ENCODE peak calls at places on chromosome 1, in seven cellular contexts. K is adipocyte, D is esophagus squamous epithelium, T is stomach, S is GM23338, J is lung, Y is heart left ventricle. W is an unnamed sample.

GRCh38 chr1:228684609-228685008 is 50.7 kb upstream of the RHOU start:
- DNase-seq in K (no peak), D (no peak), T (no peak), S (no peak), J (no peak), Y (no peak), W (no peak)

GRCh38 chr1:111880866-111881837 is 108.3 kb downstream of the KCND3 start:
- DNase-seq in K (no peak), D (no peak), T (no peak), S (no peak), J (no peak), Y (peak), W (no peak)

GRCh38 chr1:3649342-3650247 is at the start of gene WRAP73:
- DNase-seq in K (peak), D (peak), T (peak), S (peak), J (peak), Y (peak), W (peak)

GRCh38 chr1:186093437-186093836 is 281.6 kb downstream of the TPR start:
- DNase-seq in K (peak), D (no peak), T (no peak), S (no peak), J (no peak), Y (peak), W (no peak)

GRCh38 chr1:201307760-201308499 is 24.6 kb downstream of the PKP1 start:
- DNase-seq in K (no peak), D (no peak), T (peak), S (no peak), J (no peak), Y (no peak), W (peak)

GRCh38 chr1:67588186-67588865 is 96.7 kb upstream of the GADD45A start:
- DNase-seq in K (no peak), D (no peak), T (no peak), S (no peak), J (no peak), Y (no peak), W (no peak)

GRCh38 chr1:185438936-185439335 is 121.9 kb upstream of the IVNS1ABP start:
- DNase-seq in K (peak), D (no peak), T (no peak), S (no peak), J (no peak), Y (no peak), W (no peak)

GRCh38 chr1:150022357-150022756 is 11.8 kb upstream of the OTUD7B start:
- DNase-seq in K (no peak), D (no peak), T (no peak), S (peak), J (no peak), Y (no peak), W (no peak)

GRCh38 chr1:31798086-31798432 is 17.8 kb downstream of the SPOCD1 start:
- DNase-seq in K (no peak), D (no peak), T (no peak), S (no peak), J (no peak), Y (no peak), W (no peak)

GRCh38 chr1:26029054-26029863 is 7.7 kb downstream of the EXTL1 start:
- DNase-seq in K (no peak), D (no peak), T (no peak), S (no peak), J (no peak), Y (no peak), W (no peak)

GRCh38 chr1:109490029-109490933 is 3.6 kb upstream of the CYB561D1 start:
- DNase-seq in K (peak), D (no peak), T (peak), S (peak), J (peak), Y (peak), W (peak)

GRCh38 chr1:221758455-221758854 is 16.6 kb upstream of the DUSP10 start:
- DNase-seq in K (no peak), D (no peak), T (no peak), S (no peak), J (no peak), Y (no peak), W (no peak)

GRCh38 chr1:21174638-21175323 is 1.9 kb downstream of the EIF4G3 start:
- DNase-seq in K (peak), D (no peak), T (no peak), S (no peak), J (no peak), Y (no peak), W (peak)

GRCh38 chr1:18951818-18952391 is 4.6 kb downstream of the IFFO2 start:
- DNase-seq in K (no peak), D (no peak), T (peak), S (no peak), J (no peak), Y (no peak), W (no peak)

GRCh38 chr1:222171005-222171404 is 376.9 kb downstream of the HHIPL2 start:
- DNase-seq in K (peak), D (no peak), T (no peak), S (peak), J (no peak), Y (no peak), W (peak)

GRCh38 chr1:16430598-16430997 is 6.6 kb downstream of the SPATA21 start:
- DNase-seq in K (no peak), D (no peak), T (no peak), S (peak), J (no peak), Y (no peak), W (no peak)

GRCh38 chr1:228367798-228368791 is 38.5 kb downstream of the TRIM11 start:
- DNase-seq in K (no peak), D (no peak), T (no peak), S (peak), J (no peak), Y (peak), W (peak)

GRCh38 chr1:16387201-16388185 is 20.5 kb downstream of the SZRD1 start:
- DNase-seq in K (no peak), D (no peak), T (no peak), S (no peak), J (peak), Y (no peak), W (no peak)

GRCh38 chr1:48673725-48674124 is 103.0 kb downstream of the BEND5 start:
- DNase-seq in K (no peak), D (no peak), T (no peak), S (peak), J (no peak), Y (no peak), W (no peak)

GRCh38 chr1:20785907-20786309 is 1.2 kb downstream of the HP1BP3 start:
- DNase-seq in K (no peak), D (no peak), T (no peak), S (no peak), J (no peak), Y (no peak), W (peak)

GRCh38 chr1:47651311-47652089 is 213.7 kb downstream of the FOXD2 start:
- DNase-seq in K (no peak), D (no peak), T (peak), S (no peak), J (no peak), Y (peak), W (no peak)

GRCh38 chr1:166869318-166870099 is 6.6 kb downstream of the TADA1 start:
- DNase-seq in K (no peak), D (no peak), T (no peak), S (no peak), J (no peak), Y (no peak), W (no peak)

GRCh38 chr1:183567584-183567983 is 22.7 kb downstream of the NCF2 start:
- DNase-seq in K (no peak), D (no peak), T (peak), S (no peak), J (peak), Y (peak), W (peak)

DNA sequence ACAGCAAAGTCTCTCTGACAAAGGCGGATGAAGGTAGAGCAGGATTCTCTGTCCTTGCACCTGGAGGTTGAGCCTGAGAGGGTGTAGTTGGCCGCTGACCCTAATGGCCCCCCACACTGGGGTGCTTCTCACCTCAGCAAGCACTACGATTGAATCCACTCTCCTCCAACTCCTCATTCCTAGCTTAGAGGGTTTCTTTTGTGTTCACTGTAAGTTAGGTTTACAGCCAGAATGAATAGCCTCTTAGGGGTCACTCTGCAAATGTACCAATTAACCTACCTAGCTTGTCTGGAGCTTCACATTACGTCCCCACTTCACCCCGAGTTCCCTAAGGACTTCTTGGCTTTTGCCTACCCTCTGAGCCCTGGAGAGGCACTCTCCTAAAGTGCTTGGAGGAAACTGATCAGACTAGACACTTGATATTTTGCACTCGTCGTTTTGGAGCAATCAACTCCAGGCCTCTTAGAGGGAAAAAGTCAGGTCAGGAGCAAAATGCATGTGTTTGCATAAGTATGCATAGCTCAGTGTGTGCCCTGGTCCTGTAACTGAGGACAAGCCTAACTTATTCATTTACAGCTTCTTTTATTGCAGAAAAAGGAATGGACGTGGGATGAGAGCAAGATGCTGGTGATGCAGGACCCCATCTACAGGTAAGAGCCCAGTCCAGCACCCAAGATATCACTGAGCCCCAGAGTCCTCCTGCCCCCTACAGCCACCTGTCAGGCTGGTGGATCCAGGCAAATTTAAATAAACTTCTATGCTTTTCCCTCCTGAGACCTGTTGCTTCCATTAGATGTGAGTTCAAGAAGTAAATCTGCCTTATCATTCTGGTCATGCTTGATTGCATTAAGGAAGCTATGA is 76.4 kb downstream of the SPATA46 start:
- DNase-seq in K (no peak), D (no peak), T (no peak), S (peak), J (peak), Y (no peak), W (no peak)
- H3K4me3 ChIP-seq in K (no peak), D (no peak), T (no peak), S (no peak), J (no peak), Y (no peak), W (no peak)

GRCh38 chr1:30345525-30346145 is 377.8 kb downstream of the MATN1 start:
- DNase-seq in K (no peak), D (no peak), T (no peak), S (no peak), J (no peak), Y (no peak), W (no peak)

GRCh38 chr1:30340934-30341333 is 382.5 kb downstream of the MATN1 start:
- DNase-seq in K (no peak), D (no peak), T (no peak), S (no peak), J (no peak), Y (no peak), W (no peak)

GRCh38 chr1:30343562-30343961 is 379.8 kb downstream of the MATN1 start:
- DNase-seq in K (no peak), D (no peak), T (no peak), S (no peak), J (no peak), Y (no peak), W (no peak)

GRCh38 chr1:30339866-30340265 is 383.5 kb downstream of the MATN1 start:
- DNase-seq in K (no peak), D (no peak), T (no peak), S (no peak), J (no peak), Y (no peak), W (no peak)

GRCh38 chr1:30342535-30343141 is 380.7 kb downstream of the MATN1 start:
- DNase-seq in K (no peak), D (no peak), T (no peak), S (peak), J (no peak), Y (no peak), W (no peak)
- H3K4me3 ChIP-seq in K (no peak), D (no peak), T (no peak), S (peak), J (no peak), Y (no peak), W (no peak)

GRCh38 chr1:74652711-74653131 is 20.9 kb downstream of the ERICH3 start:
- DNase-seq in K (peak), D (no peak), T (no peak), S (peak), J (no peak), Y (no peak), W (peak)
- H3K4me3 ChIP-seq in K (no peak), D (no peak), T (no peak), S (no peak), J (no peak), Y (no peak), W (no peak)

GRCh38 chr1:14598498-14599172 is at the start of gene KAZN:
- DNase-seq in K (peak), D (no peak), T (no peak), S (peak), J (no peak), Y (no peak), W (no peak)
- H3K4me3 ChIP-seq in K (peak), D (peak), T (peak), S (peak), J (peak), Y (peak), W (no peak)

DNA sequence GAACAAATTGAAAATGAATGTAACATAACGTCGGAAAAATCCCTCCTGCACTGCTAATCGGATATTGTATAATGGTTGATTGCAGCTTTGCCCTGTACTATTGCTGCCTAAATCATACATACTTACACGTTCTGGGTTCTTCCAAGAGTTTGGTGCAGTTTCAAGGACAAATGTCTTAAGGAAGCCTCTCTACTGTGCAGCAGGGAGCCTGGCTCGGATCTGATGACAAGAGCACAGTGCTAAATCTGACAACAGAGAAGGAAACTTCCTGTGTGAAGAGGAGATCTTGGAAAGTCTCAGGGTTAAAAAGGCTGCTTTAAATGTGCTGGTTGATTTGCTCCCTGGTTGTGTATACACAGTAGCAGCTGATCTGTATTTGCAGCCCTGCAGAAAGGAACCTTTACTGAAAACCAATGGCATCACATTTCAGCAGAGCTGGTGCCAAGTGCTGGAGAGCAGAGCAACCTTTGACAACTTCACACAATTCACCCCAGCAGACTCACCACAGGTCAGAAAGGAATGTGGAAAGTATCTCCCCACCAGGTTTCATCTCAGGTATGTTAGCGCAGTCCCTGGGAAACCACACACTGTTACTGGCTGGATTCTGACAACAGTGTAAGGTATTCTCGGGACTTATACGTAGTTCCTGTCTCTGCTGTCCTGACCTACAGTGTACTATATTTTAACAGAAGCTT is 354.9 kb upstream of the ESRRG start:
- DNase-seq in K (no peak), D (no peak), T (peak), S (peak), J (no peak), Y (no peak), W (peak)
- H3K4me3 ChIP-seq in K (no peak), D (no peak), T (peak), S (no peak), J (no peak), Y (peak), W (no peak)

GRCh38 chr1:235275223-235275622 is 52.8 kb downstream of the ARID4B start:
- DNase-seq in K (no peak), D (no peak), T (no peak), S (no peak), J (no peak), Y (no peak), W (no peak)
- H3K4me3 ChIP-seq in K (no peak), D (no peak), T (no peak), S (no peak), J (no peak), Y (no peak), W (no peak)

GRCh38 chr1:151132676-151133338 is 13.6 kb downstream of the SEMA6C start:
- DNase-seq in K (no peak), D (no peak), T (no peak), S (peak), J (no peak), Y (no peak), W (no peak)
- H3K4me3 ChIP-seq in K (no peak), D (peak), T (peak), S (peak), J (no peak), Y (no peak), W (no peak)

DNA sequence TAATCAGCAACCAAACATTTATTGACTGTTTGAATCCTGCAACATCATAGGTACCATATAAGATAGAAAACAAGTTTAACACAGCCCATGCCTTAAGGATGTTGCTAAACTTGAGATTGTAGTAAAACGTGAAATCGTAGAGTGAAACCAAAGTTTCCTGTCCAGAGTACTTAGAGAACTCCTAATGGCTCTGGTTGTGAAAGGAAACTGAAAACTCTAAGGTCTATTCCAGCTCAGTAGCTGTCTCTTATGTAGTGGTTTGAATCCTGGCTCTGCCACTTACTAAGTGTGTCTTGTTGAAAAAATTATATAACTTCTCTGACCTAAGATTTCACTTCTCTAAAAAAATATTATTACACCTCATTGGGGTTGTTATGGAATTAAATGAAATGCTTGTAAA is 310.9 kb downstream of the NTNG1 start:
- DNase-seq in K (no peak), D (no peak), T (no peak), S (no peak), J (no peak), Y (no peak), W (no peak)
- H3K4me3 ChIP-seq in K (no peak), D (no peak), T (no peak), S (no peak), J (no peak), Y (no peak), W (no peak)

W was measured in bronchial epithelial cell.